ENCODE peak calls at places on chromosomes 3 and 15, in seven cellular contexts. One of them, this sample, is unnamed.

GRCh38 chr15:77107068-77107467 is 36.2 kb upstream of the TSPAN3 start:
- DNase-seq in WERI-Rb-1: no peak
- DNase-seq in stimulated activated CD4-positive, alpha-beta T cell treated with anti-CD3 and anti-CD28 coated beads, Interleukin-2, amount 100 ng/mL, for 24 hours: no peak
- DNase-seq in HTR-8/SVneo: no peak
- DNase-seq in esophagus squamous epithelium: no peak
- DNase-seq in GDM1: no peak
- DNase-seq in EL: no peak
- DNase-seq in this sample: peak

GRCh38 chr15:52217186-52217585 is 26.0 kb upstream of the GNB5 start:
- DNase-seq in GDM1: no peak
- DNase-seq in stimulated activated CD4-positive, alpha-beta T cell treated with anti-CD3 and anti-CD28 coated beads, Interleukin-2, amount 100 ng/mL, for 24 hours: no peak
- DNase-seq in esophagus squamous epithelium: no peak
- DNase-seq in WERI-Rb-1: peak
- DNase-seq in HTR-8/SVneo: no peak
- DNase-seq in EL: no peak
- DNase-seq in this sample: no peak

GRCh38 chr15:32979710-32980109 is 214.8 kb downstream of the FMN1 start:
- DNase-seq in GDM1: no peak
- DNase-seq in esophagus squamous epithelium: no peak
- DNase-seq in HTR-8/SVneo: no peak
- DNase-seq in EL: peak
- DNase-seq in stimulated activated CD4-positive, alpha-beta T cell treated with anti-CD3 and anti-CD28 coated beads, Interleukin-2, amount 100 ng/mL, for 24 hours: no peak
- DNase-seq in WERI-Rb-1: no peak
- DNase-seq in this sample: peak

GRCh38 chr3:184314363-184314699 is at the start of gene EIF4G1:
- DNase-seq in HTR-8/SVneo: peak
- DNase-seq in stimulated activated CD4-positive, alpha-beta T cell treated with anti-CD3 and anti-CD28 coated beads, Interleukin-2, amount 100 ng/mL, for 24 hours: peak
- DNase-seq in GDM1: peak
- DNase-seq in esophagus squamous epithelium: peak
- DNase-seq in WERI-Rb-1: peak
- DNase-seq in EL: peak
- DNase-seq in this sample: peak

GRCh38 chr15:101009176-101009575 is 90.0 kb downstream of the LRRK1 start:
- DNase-seq in EL: no peak
- DNase-seq in esophagus squamous epithelium: no peak
- DNase-seq in HTR-8/SVneo: no peak
- DNase-seq in stimulated activated CD4-positive, alpha-beta T cell treated with anti-CD3 and anti-CD28 coated beads, Interleukin-2, amount 100 ng/mL, for 24 hours: peak
- DNase-seq in GDM1: no peak
- DNase-seq in WERI-Rb-1: no peak
- DNase-seq in this sample: no peak

GRCh38 chr3:159964166-159964973 is 24.3 kb upstream of the IL12A start:
- DNase-seq in esophagus squamous epithelium: no peak
- DNase-seq in WERI-Rb-1: no peak
- DNase-seq in HTR-8/SVneo: peak
- DNase-seq in EL: peak
- DNase-seq in GDM1: no peak
- DNase-seq in stimulated activated CD4-positive, alpha-beta T cell treated with anti-CD3 and anti-CD28 coated beads, Interleukin-2, amount 100 ng/mL, for 24 hours: no peak
- DNase-seq in this sample: peak

GRCh38 chr3:13274874-13275332 is 145.2 kb downstream of the NUP210 start:
- DNase-seq in EL: no peak
- DNase-seq in stimulated activated CD4-positive, alpha-beta T cell treated with anti-CD3 and anti-CD28 coated beads, Interleukin-2, amount 100 ng/mL, for 24 hours: no peak
- DNase-seq in esophagus squamous epithelium: no peak
- DNase-seq in WERI-Rb-1: no peak
- DNase-seq in GDM1: no peak
- DNase-seq in HTR-8/SVneo: no peak
- DNase-seq in this sample: no peak

GRCh38 chr3:195746346-195746745 is 25.6 kb downstream of the MUC20 start:
- DNase-seq in WERI-Rb-1: no peak
- DNase-seq in stimulated activated CD4-positive, alpha-beta T cell treated with anti-CD3 and anti-CD28 coated beads, Interleukin-2, amount 100 ng/mL, for 24 hours: no peak
- DNase-seq in EL: no peak
- DNase-seq in esophagus squamous epithelium: no peak
- DNase-seq in GDM1: no peak
- DNase-seq in HTR-8/SVneo: no peak
- DNase-seq in this sample: no peak

GRCh38 chr3:59212128-59212764 is 162.4 kb upstream of the CFAP20DC start:
- DNase-seq in GDM1: peak
- DNase-seq in EL: peak
- DNase-seq in WERI-Rb-1: no peak
- DNase-seq in stimulated activated CD4-positive, alpha-beta T cell treated with anti-CD3 and anti-CD28 coated beads, Interleukin-2, amount 100 ng/mL, for 24 hours: no peak
- DNase-seq in HTR-8/SVneo: peak
- DNase-seq in esophagus squamous epithelium: no peak
- DNase-seq in this sample: peak

GRCh38 chr3:119783883-119784282 is 2.0 kb downstream of the NR1I2 start:
- DNase-seq in EL: no peak
- DNase-seq in esophagus squamous epithelium: no peak
- DNase-seq in stimulated activated CD4-positive, alpha-beta T cell treated with anti-CD3 and anti-CD28 coated beads, Interleukin-2, amount 100 ng/mL, for 24 hours: no peak
- DNase-seq in HTR-8/SVneo: no peak
- DNase-seq in WERI-Rb-1: no peak
- DNase-seq in GDM1: peak
- DNase-seq in this sample: no peak

GRCh38 chr3:174951023-174951422 is 91.9 kb downstream of the NAALADL2 start:
- DNase-seq in WERI-Rb-1: no peak
- DNase-seq in GDM1: no peak
- DNase-seq in stimulated activated CD4-positive, alpha-beta T cell treated with anti-CD3 and anti-CD28 coated beads, Interleukin-2, amount 100 ng/mL, for 24 hours: no peak
- DNase-seq in HTR-8/SVneo: peak
- DNase-seq in EL: peak
- DNase-seq in esophagus squamous epithelium: no peak
- DNase-seq in this sample: peak

GRCh38 chr15:42228036-42228435 is 19.9 kb upstream of the VPS39 start:
- DNase-seq in GDM1: no peak
- DNase-seq in EL: no peak
- DNase-seq in WERI-Rb-1: no peak
- DNase-seq in HTR-8/SVneo: no peak
- DNase-seq in stimulated activated CD4-positive, alpha-beta T cell treated with anti-CD3 and anti-CD28 coated beads, Interleukin-2, amount 100 ng/mL, for 24 hours: no peak
- DNase-seq in esophagus squamous epithelium: no peak
- DNase-seq in this sample: no peak

GRCh38 chr3:177499779-177500423 is 302.6 kb upstream of the TBL1XR1 start:
- DNase-seq in stimulated activated CD4-positive, alpha-beta T cell treated with anti-CD3 and anti-CD28 coated beads, Interleukin-2, amount 100 ng/mL, for 24 hours: no peak
- DNase-seq in EL: no peak
- DNase-seq in HTR-8/SVneo: no peak
- DNase-seq in GDM1: no peak
- DNase-seq in WERI-Rb-1: no peak
- DNase-seq in esophagus squamous epithelium: no peak
- DNase-seq in this sample: no peak

GRCh38 chr3:135908225-135908624 is 57.3 kb upstream of the PPP2R3A start:
- DNase-seq in GDM1: no peak
- DNase-seq in esophagus squamous epithelium: no peak
- DNase-seq in HTR-8/SVneo: no peak
- DNase-seq in stimulated activated CD4-positive, alpha-beta T cell treated with anti-CD3 and anti-CD28 coated beads, Interleukin-2, amount 100 ng/mL, for 24 hours: no peak
- DNase-seq in EL: peak
- DNase-seq in WERI-Rb-1: no peak
- DNase-seq in this sample: no peak

GRCh38 chr15:85642054-85642692 is 152.6 kb downstream of the KLHL25 start:
- DNase-seq in EL: no peak
- DNase-seq in WERI-Rb-1: no peak
- DNase-seq in stimulated activated CD4-positive, alpha-beta T cell treated with anti-CD3 and anti-CD28 coated beads, Interleukin-2, amount 100 ng/mL, for 24 hours: no peak
- DNase-seq in esophagus squamous epithelium: no peak
- DNase-seq in GDM1: no peak
- DNase-seq in HTR-8/SVneo: no peak
- DNase-seq in this sample: no peak

GRCh38 chr3:150725548-150725947 is 21.8 kb upstream of the ERICH6 start:
- DNase-seq in esophagus squamous epithelium: no peak
- DNase-seq in GDM1: no peak
- DNase-seq in WERI-Rb-1: no peak
- DNase-seq in HTR-8/SVneo: no peak
- DNase-seq in EL: no peak
- DNase-seq in stimulated activated CD4-positive, alpha-beta T cell treated with anti-CD3 and anti-CD28 coated beads, Interleukin-2, amount 100 ng/mL, for 24 hours: no peak
- DNase-seq in this sample: no peak

GRCh38 chr15:57395292-57395691 is 19.0 kb downstream of the CGNL1 start:
- DNase-seq in EL: peak
- DNase-seq in stimulated activated CD4-positive, alpha-beta T cell treated with anti-CD3 and anti-CD28 coated beads, Interleukin-2, amount 100 ng/mL, for 24 hours: no peak
- DNase-seq in GDM1: no peak
- DNase-seq in WERI-Rb-1: peak
- DNase-seq in esophagus squamous epithelium: no peak
- DNase-seq in HTR-8/SVneo: peak
- DNase-seq in this sample: peak

GRCh38 chr3:42014949-42015533 is 53.1 kb upstream of the ULK4 start:
- DNase-seq in GDM1: no peak
- DNase-seq in WERI-Rb-1: peak
- DNase-seq in HTR-8/SVneo: no peak
- DNase-seq in EL: peak
- DNase-seq in stimulated activated CD4-positive, alpha-beta T cell treated with anti-CD3 and anti-CD28 coated beads, Interleukin-2, amount 100 ng/mL, for 24 hours: peak
- DNase-seq in esophagus squamous epithelium: no peak
- DNase-seq in this sample: no peak

GRCh38 chr3:61719278-61719977 is 158.1 kb downstream of the PTPRG start:
- DNase-seq in EL: no peak
- DNase-seq in WERI-Rb-1: no peak
- DNase-seq in esophagus squamous epithelium: no peak
- DNase-seq in stimulated activated CD4-positive, alpha-beta T cell treated with anti-CD3 and anti-CD28 coated beads, Interleukin-2, amount 100 ng/mL, for 24 hours: no peak
- DNase-seq in HTR-8/SVneo: no peak
- DNase-seq in GDM1: no peak
- DNase-seq in this sample: no peak

GRCh38 chr3:9214599-9214998 is 34.8 kb downstream of the SRGAP3 start:
- DNase-seq in esophagus squamous epithelium: no peak
- DNase-seq in stimulated activated CD4-positive, alpha-beta T cell treated with anti-CD3 and anti-CD28 coated beads, Interleukin-2, amount 100 ng/mL, for 24 hours: no peak
- DNase-seq in WERI-Rb-1: no peak
- DNase-seq in HTR-8/SVneo: peak
- DNase-seq in EL: peak
- DNase-seq in GDM1: no peak
- DNase-seq in this sample: peak

GRCh38 chr15:28978661-28979060 is 92.9 kb downstream of the APBA2 start:
- DNase-seq in GDM1: no peak
- DNase-seq in EL: no peak
- DNase-seq in HTR-8/SVneo: no peak
- DNase-seq in stimulated activated CD4-positive, alpha-beta T cell treated with anti-CD3 and anti-CD28 coated beads, Interleukin-2, amount 100 ng/mL, for 24 hours: no peak
- DNase-seq in WERI-Rb-1: no peak
- DNase-seq in esophagus squamous epithelium: no peak
- DNase-seq in this sample: no peak

GRCh38 chr3:143643905-143644304 is 204.4 kb downstream of the SLC9A9 start:
- DNase-seq in esophagus squamous epithelium: no peak
- DNase-seq in GDM1: no peak
- DNase-seq in EL: no peak
- DNase-seq in HTR-8/SVneo: no peak
- DNase-seq in stimulated activated CD4-positive, alpha-beta T cell treated with anti-CD3 and anti-CD28 coated beads, Interleukin-2, amount 100 ng/mL, for 24 hours: no peak
- DNase-seq in WERI-Rb-1: no peak
- DNase-seq in this sample: no peak

GRCh38 chr3:73653877-73654276 is 29.1 kb upstream of the PDZRN3 start:
- DNase-seq in WERI-Rb-1: no peak
- DNase-seq in HTR-8/SVneo: no peak
- DNase-seq in stimulated activated CD4-positive, alpha-beta T cell treated with anti-CD3 and anti-CD28 coated beads, Interleukin-2, amount 100 ng/mL, for 24 hours: no peak
- DNase-seq in GDM1: no peak
- DNase-seq in esophagus squamous epithelium: no peak
- DNase-seq in EL: peak
- DNase-seq in this sample: no peak

GRCh38 chr3:141012571-141012970 is 38.6 kb upstream of the SPSB4 start:
- DNase-seq in HTR-8/SVneo: no peak
- DNase-seq in esophagus squamous epithelium: no peak
- DNase-seq in WERI-Rb-1: no peak
- DNase-seq in GDM1: no peak
- DNase-seq in EL: no peak
- DNase-seq in stimulated activated CD4-positive, alpha-beta T cell treated with anti-CD3 and anti-CD28 coated beads, Interleukin-2, amount 100 ng/mL, for 24 hours: no peak
- DNase-seq in this sample: no peak

GRCh38 chr3:76372497-76372896 is 587.1 kb upstream of the ZNF717 start:
- DNase-seq in esophagus squamous epithelium: no peak
- DNase-seq in GDM1: no peak
- DNase-seq in stimulated activated CD4-positive, alpha-beta T cell treated with anti-CD3 and anti-CD28 coated beads, Interleukin-2, amount 100 ng/mL, for 24 hours: no peak
- DNase-seq in WERI-Rb-1: no peak
- DNase-seq in HTR-8/SVneo: no peak
- DNase-seq in EL: no peak
- DNase-seq in this sample: no peak

GRCh38 chr3:157500232-157500631 is 3.0 kb downstream of the VEPH1 start:
- DNase-seq in stimulated activated CD4-positive, alpha-beta T cell treated with anti-CD3 and anti-CD28 coated beads, Interleukin-2, amount 100 ng/mL, for 24 hours: no peak
- DNase-seq in GDM1: no peak
- DNase-seq in WERI-Rb-1: no peak
- DNase-seq in EL: no peak
- DNase-seq in HTR-8/SVneo: no peak
- DNase-seq in esophagus squamous epithelium: no peak
- DNase-seq in this sample: no peak

GRCh38 chr3:17753271-17753992 is 11.0 kb upstream of the TBC1D5 start:
- DNase-seq in GDM1: no peak
- DNase-seq in EL: no peak
- DNase-seq in esophagus squamous epithelium: no peak
- DNase-seq in stimulated activated CD4-positive, alpha-beta T cell treated with anti-CD3 and anti-CD28 coated beads, Interleukin-2, amount 100 ng/mL, for 24 hours: no peak
- DNase-seq in HTR-8/SVneo: no peak
- DNase-seq in WERI-Rb-1: no peak
- DNase-seq in this sample: no peak

GRCh38 chr3:160948273-160948672 is 156.9 kb downstream of the B3GALNT1 start:
- DNase-seq in HTR-8/SVneo: no peak
- DNase-seq in stimulated activated CD4-positive, alpha-beta T cell treated with anti-CD3 and anti-CD28 coated beads, Interleukin-2, amount 100 ng/mL, for 24 hours: no peak
- DNase-seq in GDM1: no peak
- DNase-seq in WERI-Rb-1: no peak
- DNase-seq in esophagus squamous epithelium: no peak
- DNase-seq in EL: no peak
- DNase-seq in this sample: no peak

GRCh38 chr15:45790325-45790943 is 155.6 kb downstream of the SQOR start:
- DNase-seq in WERI-Rb-1: peak
- DNase-seq in EL: peak
- DNase-seq in HTR-8/SVneo: peak
- DNase-seq in stimulated activated CD4-positive, alpha-beta T cell treated with anti-CD3 and anti-CD28 coated beads, Interleukin-2, amount 100 ng/mL, for 24 hours: no peak
- DNase-seq in GDM1: no peak
- DNase-seq in esophagus squamous epithelium: no peak
- DNase-seq in this sample: no peak

GRCh38 chr3:49349617-49350114 is 8.5 kb downstream of the GPX1 start:
- DNase-seq in esophagus squamous epithelium: no peak
- DNase-seq in stimulated activated CD4-positive, alpha-beta T cell treated with anti-CD3 and anti-CD28 coated beads, Interleukin-2, amount 100 ng/mL, for 24 hours: no peak
- DNase-seq in WERI-Rb-1: no peak
- DNase-seq in GDM1: no peak
- DNase-seq in HTR-8/SVneo: no peak
- DNase-seq in EL: no peak
- DNase-seq in this sample: no peak

GRCh38 chr15:85672338-85673097 is 122.2 kb downstream of the KLHL25 start:
- DNase-seq in WERI-Rb-1: no peak
- DNase-seq in EL: peak
- DNase-seq in GDM1: no peak
- DNase-seq in HTR-8/SVneo: no peak
- DNase-seq in esophagus squamous epithelium: no peak
- DNase-seq in stimulated activated CD4-positive, alpha-beta T cell treated with anti-CD3 and anti-CD28 coated beads, Interleukin-2, amount 100 ng/mL, for 24 hours: no peak
- DNase-seq in this sample: no peak

GRCh38 chr3:55673764-55674163 is 186.7 kb upstream of the WNT5A start:
- DNase-seq in esophagus squamous epithelium: no peak
- DNase-seq in HTR-8/SVneo: no peak
- DNase-seq in EL: no peak
- DNase-seq in WERI-Rb-1: no peak
- DNase-seq in GDM1: no peak
- DNase-seq in stimulated activated CD4-positive, alpha-beta T cell treated with anti-CD3 and anti-CD28 coated beads, Interleukin-2, amount 100 ng/mL, for 24 hours: no peak
- DNase-seq in this sample: no peak

GRCh38 chr3:72665701-72666443 is 182.4 kb downstream of the SHQ1 start:
- DNase-seq in HTR-8/SVneo: no peak
- DNase-seq in WERI-Rb-1: peak
- DNase-seq in stimulated activated CD4-positive, alpha-beta T cell treated with anti-CD3 and anti-CD28 coated beads, Interleukin-2, amount 100 ng/mL, for 24 hours: peak
- DNase-seq in esophagus squamous epithelium: no peak
- DNase-seq in EL: no peak
- DNase-seq in GDM1: no peak
- DNase-seq in this sample: no peak

GRCh38 chr15:58423858-58424608 is 7.8 kb upstream of the LIPC start:
- DNase-seq in HTR-8/SVneo: no peak
- DNase-seq in esophagus squamous epithelium: no peak
- DNase-seq in stimulated activated CD4-positive, alpha-beta T cell treated with anti-CD3 and anti-CD28 coated beads, Interleukin-2, amount 100 ng/mL, for 24 hours: no peak
- DNase-seq in EL: peak
- DNase-seq in WERI-Rb-1: no peak
- DNase-seq in GDM1: no peak
- DNase-seq in this sample: no peak

GRCh38 chr15:31328999-31329639 is 2.5 kb downstream of the KLF13 start:
- DNase-seq in stimulated activated CD4-positive, alpha-beta T cell treated with anti-CD3 and anti-CD28 coated beads, Interleukin-2, amount 100 ng/mL, for 24 hours: peak
- DNase-seq in WERI-Rb-1: peak
- DNase-seq in HTR-8/SVneo: no peak
- DNase-seq in esophagus squamous epithelium: no peak
- DNase-seq in GDM1: no peak
- DNase-seq in EL: no peak
- DNase-seq in this sample: no peak

GRCh38 chr3:21543380-21544075 is 207.5 kb downstream of the ZNF385D start:
- DNase-seq in EL: peak
- DNase-seq in esophagus squamous epithelium: no peak
- DNase-seq in HTR-8/SVneo: no peak
- DNase-seq in GDM1: no peak
- DNase-seq in stimulated activated CD4-positive, alpha-beta T cell treated with anti-CD3 and anti-CD28 coated beads, Interleukin-2, amount 100 ng/mL, for 24 hours: no peak
- DNase-seq in WERI-Rb-1: no peak
- DNase-seq in this sample: no peak

GRCh38 chr3:71109241-71109976 is 474.1 kb downstream of the FOXP1 start:
- DNase-seq in GDM1: no peak
- DNase-seq in EL: peak
- DNase-seq in WERI-Rb-1: no peak
- DNase-seq in stimulated activated CD4-positive, alpha-beta T cell treated with anti-CD3 and anti-CD28 coated beads, Interleukin-2, amount 100 ng/mL, for 24 hours: no peak
- DNase-seq in HTR-8/SVneo: peak
- DNase-seq in esophagus squamous epithelium: no peak
- DNase-seq in this sample: peak